ENCODE peak calls at places on chromosomes 6 and 20, in six cellular contexts. U is prostate gland, M is HCT116, Y is transverse colon, P is upper lobe of left lung, O is body of pancreas. K is an unnamed sample.

GRCh38 chr6:56660374-56660730 is 17.7 kb upstream of the DST start:
- DNase-seq in M (no peak), U (no peak), P (no peak), Y (no peak), O (no peak), K (no peak)

GRCh38 chr6:126039284-126039683 is 52.9 kb downstream of the TRMT11 start:
- DNase-seq in O (no peak), U (no peak), Y (no peak), P (no peak), M (no peak), K (peak)

GRCh38 chr20:46546936-46547335 is 3.5 kb downstream of the OCSTAMP start:
- DNase-seq in P (no peak), O (no peak), M (no peak), Y (no peak), U (no peak), K (no peak)

GRCh38 chr6:158417760-158418098 is 105.5 kb downstream of the TULP4 start:
- DNase-seq in P (no peak), Y (no peak), M (no peak), O (no peak), U (no peak), K (no peak)

GRCh38 chr20:51022227-51022802 is 592 bp downstream of the KCNG1 start:
- DNase-seq in O (no peak), M (no peak), U (no peak), P (no peak), Y (no peak), K (no peak)

GRCh38 chr6:12014027-12014872 is 2.1 kb downstream of the HIVEP1 start:
- DNase-seq in U (no peak), O (no peak), Y (no peak), M (no peak), P (no peak), K (peak)

GRCh38 chr20:9400371-9401025 is 113.9 kb upstream of the LAMP5 start:
- DNase-seq in U (no peak), M (no peak), O (no peak), Y (no peak), P (no peak), K (no peak)

GRCh38 chr6:57255451-57256181 is 33.5 kb upstream of the RAB23 start:
- DNase-seq in U (no peak), O (no peak), Y (no peak), M (no peak), P (no peak), K (no peak)

GRCh38 chr6:90643366-90643765 is 56.5 kb upstream of the MAP3K7 start:
- DNase-seq in M (no peak), O (no peak), Y (no peak), U (no peak), P (no peak), K (no peak)

GRCh38 chr6:158011980-158012566 is 30.4 kb downstream of the SYNJ2 start:
- DNase-seq in O (no peak), U (no peak), Y (no peak), P (no peak), M (no peak), K (no peak)

DNA sequence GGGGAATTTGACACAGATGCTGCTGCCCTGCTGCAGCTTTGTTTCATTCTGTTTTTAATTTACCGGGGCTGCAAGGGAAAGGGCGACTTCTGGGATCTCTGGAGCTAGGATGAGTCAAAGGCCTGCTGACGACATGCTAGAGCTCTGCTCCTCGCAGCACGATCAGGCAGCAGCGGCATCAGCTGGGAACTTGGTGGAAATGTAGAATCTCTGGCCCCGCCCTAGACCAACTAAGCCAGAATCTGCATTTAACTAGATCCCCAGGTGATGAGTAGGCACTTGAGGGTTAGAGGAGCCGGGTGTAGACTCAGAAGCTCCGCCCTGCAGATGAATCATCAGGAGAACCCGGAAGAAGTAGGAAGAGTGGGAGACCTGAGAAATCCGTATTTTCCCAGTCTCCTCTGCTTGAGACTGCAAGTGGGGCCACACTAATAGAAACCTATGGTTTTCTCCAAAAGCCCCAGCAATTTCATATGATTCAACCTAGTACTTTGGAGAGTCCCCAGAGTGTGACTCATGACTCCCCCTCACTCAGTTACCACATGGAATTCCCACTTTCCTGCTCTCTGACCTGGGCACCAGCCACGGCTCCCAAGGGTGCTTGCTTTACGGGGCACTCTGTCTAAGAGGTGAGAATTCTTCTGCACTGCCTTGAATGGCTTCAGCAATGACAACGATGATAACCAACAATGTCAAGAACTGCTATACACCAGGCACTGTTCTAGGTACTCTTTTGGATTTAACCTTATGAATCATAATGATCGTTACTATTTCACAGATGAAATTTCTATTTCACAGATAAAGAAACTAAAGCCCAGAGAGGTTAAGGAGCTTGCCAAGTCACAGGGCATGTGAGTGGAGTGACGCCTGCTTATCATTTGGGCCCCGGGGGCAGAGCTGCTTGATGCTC is 18.1 kb downstream of the TUBB2B start:
- DNase-seq in M (peak), U (no peak), P (no peak), Y (no peak), O (no peak), K (peak)
- TF ChIP-seq POLR2A in M (no peak), U (no peak), P (no peak), Y (no peak), O (no peak), K (no peak)

DNA sequence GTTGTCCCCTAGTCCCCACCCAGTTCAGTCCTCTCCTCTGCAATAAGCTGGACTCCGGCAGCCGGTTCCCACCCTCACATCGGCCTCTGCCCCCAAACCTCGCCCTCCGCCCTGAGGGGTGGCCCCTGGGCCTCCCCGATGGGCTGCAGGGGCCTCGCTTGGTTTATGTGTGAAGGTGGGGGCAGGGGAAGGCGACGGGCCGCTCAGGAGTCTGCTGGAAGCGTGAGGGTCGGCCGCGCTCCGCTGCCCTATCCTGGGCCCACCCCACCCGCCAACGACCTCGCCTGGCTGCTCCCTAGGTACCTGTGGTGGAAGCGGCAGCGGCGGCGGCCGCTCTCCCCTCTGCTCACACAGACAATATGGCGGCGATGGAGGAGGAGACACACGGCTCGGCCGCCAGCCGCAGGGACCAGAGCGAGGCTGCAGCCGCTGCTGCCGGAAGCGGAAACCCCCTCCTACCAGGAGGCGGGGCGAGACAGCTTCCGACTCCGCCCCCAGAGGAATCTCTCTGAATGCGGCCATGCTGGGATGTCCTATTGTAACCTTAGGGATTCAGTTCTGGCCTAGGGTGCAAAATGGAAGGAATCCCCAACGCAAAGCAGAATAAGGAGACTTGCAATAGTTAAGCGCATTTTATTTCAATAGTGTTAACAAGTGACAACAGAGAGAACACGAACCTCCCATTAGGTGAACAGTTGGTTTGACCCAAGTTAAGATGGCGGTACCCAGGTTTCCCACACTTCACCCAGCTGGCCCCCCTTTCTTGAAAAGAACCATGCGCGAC is at the start of gene CSNK2A1:
- DNase-seq in M (peak), O (peak), Y (peak), P (peak), U (peak), K (peak)
- TF ChIP-seq POLR2A in M (peak), O (peak), Y (peak), P (no peak), U (peak), K (peak)

DNA sequence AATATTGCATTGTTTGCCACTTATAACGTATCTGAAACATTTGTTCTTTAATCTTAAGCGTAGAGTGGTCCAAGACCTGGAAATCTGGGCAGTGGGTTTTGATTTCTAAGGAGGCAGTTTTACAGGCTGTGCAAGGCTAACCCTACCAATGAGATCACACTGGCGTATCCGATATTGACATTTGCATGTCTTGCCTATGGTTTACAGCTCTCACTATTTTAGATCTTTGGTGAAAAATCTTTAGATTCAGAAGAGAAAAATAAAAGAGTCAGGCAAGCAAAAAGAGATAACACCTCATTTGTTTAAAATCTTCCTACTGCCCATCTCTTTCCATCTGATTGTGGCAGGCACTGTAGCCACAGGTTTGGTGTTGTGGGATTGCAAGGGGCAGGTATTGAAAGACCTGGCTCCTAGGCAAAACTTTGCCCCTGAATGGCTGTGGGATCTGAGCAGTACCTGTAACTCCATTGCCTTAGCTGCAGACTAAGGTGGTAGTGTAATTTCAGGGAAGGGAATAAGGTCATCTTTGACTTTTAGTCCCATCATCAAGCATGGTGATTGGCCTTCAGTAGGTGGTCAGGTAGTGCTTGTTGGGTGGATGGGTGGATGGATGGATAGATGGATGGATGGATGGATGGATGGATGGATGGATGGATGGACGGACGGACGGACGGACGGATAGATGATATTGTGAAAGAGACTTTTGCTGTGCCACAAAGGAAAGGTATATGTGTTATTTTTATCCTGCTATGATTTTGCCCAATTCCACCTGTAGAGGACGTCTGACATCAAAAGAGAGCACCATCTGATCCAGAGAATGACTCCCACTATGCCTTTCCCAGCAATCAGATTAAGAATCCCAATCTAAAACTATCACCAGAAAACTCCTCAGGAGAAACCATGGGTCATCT is 1.9 kb downstream of the TNFAIP3 start:
- DNase-seq in Y (no peak), M (no peak), U (no peak), P (no peak), O (no peak), K (no peak)
- TF ChIP-seq POLR2A in Y (no peak), M (no peak), U (no peak), P (no peak), O (no peak), K (no peak)

DNA sequence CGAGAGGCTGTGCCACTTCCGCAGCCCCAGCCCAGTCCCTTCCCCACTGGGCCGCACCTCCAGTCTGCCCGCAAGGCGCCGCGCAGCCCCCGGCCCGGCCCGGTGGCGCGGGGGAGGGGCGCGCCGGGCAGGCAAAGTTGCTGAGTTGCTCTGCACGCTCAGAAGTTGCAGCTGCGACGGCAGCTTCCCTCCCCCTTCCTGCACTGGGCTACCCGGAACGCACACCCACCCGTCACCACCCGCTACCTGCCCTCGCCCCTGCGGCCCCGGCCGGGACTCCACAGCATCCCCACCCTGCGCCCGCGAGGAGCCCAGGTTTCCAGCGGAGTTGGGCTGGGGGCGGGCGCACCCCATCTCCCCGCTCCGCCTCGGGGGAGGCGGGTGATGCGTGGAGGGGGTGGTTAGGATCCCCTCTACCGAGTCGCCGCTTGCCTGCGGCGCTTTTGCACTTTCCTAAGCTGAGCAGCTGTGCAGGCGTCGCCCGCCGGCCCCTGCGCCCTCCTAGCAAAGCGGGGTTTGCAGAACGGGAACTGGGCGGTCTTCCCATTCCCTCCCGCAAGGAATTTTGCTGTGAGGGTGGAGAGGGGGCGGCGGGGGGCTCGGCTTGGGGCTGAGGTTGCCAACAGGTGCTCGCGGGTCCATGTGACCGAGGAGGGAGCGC is 55.9 kb upstream of the RREB1 start:
- DNase-seq in O (peak), Y (peak), P (peak), M (no peak), U (peak), K (no peak)
- TF ChIP-seq POLR2A in O (peak), Y (peak), P (no peak), M (no peak), U (no peak), K (no peak)

DNA sequence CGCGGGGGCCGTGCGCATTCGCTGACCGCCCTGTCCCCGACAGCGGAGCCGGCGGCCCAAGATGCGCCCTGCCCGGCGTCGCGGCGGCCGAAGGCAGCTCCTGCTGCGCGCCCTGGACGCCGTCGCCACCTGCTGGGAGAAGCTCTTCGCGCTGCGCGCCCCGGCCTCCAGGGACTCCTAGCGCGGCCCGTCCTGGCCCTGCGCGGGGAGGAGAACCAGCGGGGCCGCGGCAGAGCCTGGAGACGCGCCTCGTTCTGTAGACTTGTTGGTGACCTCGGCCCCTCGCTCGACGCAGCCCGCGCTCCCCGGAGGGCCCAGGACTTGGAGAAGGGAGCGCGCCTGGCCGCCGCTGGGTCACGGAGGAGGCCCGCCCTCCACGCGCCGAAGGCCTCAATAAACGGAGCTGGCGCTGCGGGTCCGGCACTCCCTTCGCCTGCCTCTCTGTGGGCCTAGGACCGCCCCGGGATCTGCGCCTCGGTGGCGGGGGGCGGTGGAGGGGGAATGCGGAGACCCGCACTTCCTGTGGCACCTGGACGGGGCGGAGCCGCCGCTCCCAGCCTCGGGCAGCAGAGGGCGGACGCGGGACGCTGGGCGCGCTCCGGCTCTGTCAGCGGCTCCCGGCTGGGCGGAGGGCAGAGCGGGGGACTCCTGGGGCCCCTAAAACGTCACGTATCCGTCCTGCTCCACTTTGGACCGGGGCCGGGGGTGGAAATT is 2.8 kb downstream of the C20orf204 start:
- DNase-seq in P (peak), M (peak), O (peak), U (peak), Y (peak), K (peak)
- TF ChIP-seq POLR2A in P (peak), M (no peak), O (no peak), U (no peak), Y (no peak), K (peak)

GRCh38 chr6:154510144-154510905 is at the start of gene CNKSR3:
- DNase-seq in P (peak), O (peak), Y (peak), M (peak), U (peak), K (peak)
- TF ChIP-seq POLR2A in P (no peak), O (peak), Y (peak), M (peak), U (peak), K (peak)

GRCh38 chr6:44127186-44128019 is at the start of the genes MRPL14 and TMEM63B:
- DNase-seq in Y (peak), U (peak), M (peak), P (peak), O (peak), K (peak)
- TF ChIP-seq POLR2A in Y (peak), U (peak), M (peak), P (no peak), O (peak), K (peak)

GRCh38 chr20:3209023-3209945 is at the start of gene ITPA:
- DNase-seq in M (no peak), P (peak), Y (peak), U (peak), O (peak), K (peak)
- TF ChIP-seq POLR2A in M (peak), P (no peak), Y (peak), U (no peak), O (no peak), K (peak)

GRCh38 chr6:1609662-1610496 is at the start of gene FOXC1:
- DNase-seq in Y (peak), O (peak), M (peak), U (peak), P (peak), K (peak)
- TF ChIP-seq POLR2A in Y (no peak), O (peak), M (peak), U (peak), P (no peak), K (peak)

GRCh38 chr6:28333047-28333446 is 2.9 kb downstream of the ZSCAN31 start:
- DNase-seq in P (no peak), M (no peak), Y (no peak), U (no peak), O (no peak), K (no peak)
- TF ChIP-seq POLR2A in P (no peak), M (no peak), Y (no peak), U (no peak), O (no peak), K (no peak)